ENCODE peak calls at places on chromosomes 12 and 14, in seven cellular contexts. F is SHP77, K is HT1080, Q is iPS-NIHi11, W is mesothelial cell of epicardium, E is kidney tubule cell, T is HuH-7. B is an unnamed sample.

GRCh38 chr14:100108042-100108825 is 43.0 kb downstream of the EVL start:
- DNase-seq in F (peak), K (peak), Q (peak), W (peak), E (peak), T (peak), B (peak)

GRCh38 chr14:69848156-69848555 is 31.1 kb upstream of the SMOC1 start:
- DNase-seq in F (no peak), K (no peak), Q (no peak), W (no peak), E (no peak), T (no peak), B (no peak)

GRCh38 chr12:19186722-19187661 is 57.5 kb downstream of the PLEKHA5 start:
- DNase-seq in F (peak), K (peak), Q (peak), W (no peak), E (peak), T (peak), B (peak)

GRCh38 chr12:339557-340195 is 49.4 kb downstream of the KDM5A start:
- DNase-seq in F (no peak), K (no peak), Q (no peak), W (no peak), E (no peak), T (no peak), B (no peak)

GRCh38 chr14:105067140-105067968 is 2.1 kb upstream of the GPR132 start:
- DNase-seq in F (no peak), K (peak), Q (peak), W (no peak), E (peak), T (no peak), B (no peak)

GRCh38 chr14:35355981-35356839 is 48.3 kb downstream of the NFKBIA start:
- DNase-seq in F (no peak), K (no peak), Q (no peak), W (no peak), E (peak), T (peak), B (peak)

GRCh38 chr12:121288158-121288848 is 8.2 kb downstream of the CAMKK2 start:
- DNase-seq in F (no peak), K (no peak), Q (no peak), W (no peak), E (no peak), T (no peak), B (peak)

GRCh38 chr12:11812558-11813421 is 163.3 kb downstream of the ETV6 start:
- DNase-seq in F (peak), K (peak), Q (peak), W (no peak), E (no peak), T (no peak), B (peak)

GRCh38 chr12:56230449-56231183 is 765 bp downstream of the SLC39A5 start:
- DNase-seq in F (no peak), K (no peak), Q (peak), W (no peak), E (peak), T (peak), B (no peak)

GRCh38 chr12:5201554-5202243 is 158.0 kb downstream of the KCNA5 start:
- DNase-seq in F (no peak), K (peak), Q (peak), W (peak), E (peak), T (no peak), B (peak)

GRCh38 chr12:14317362-14318146 is 47.9 kb upstream of the ATF7IP start:
- DNase-seq in F (no peak), K (no peak), Q (no peak), W (no peak), E (no peak), T (no peak), B (no peak)

GRCh38 chr12:72230589-72230988 is 41.6 kb upstream of the TRHDE start:
- DNase-seq in F (no peak), K (no peak), Q (no peak), W (no peak), E (no peak), T (no peak), B (no peak)

GRCh38 chr12:15979096-15980091 is 68.3 kb downstream of the DERA start:
- DNase-seq in F (no peak), K (peak), Q (peak), W (no peak), E (peak), T (peak), B (peak)

GRCh38 chr12:119683816-119684215 is 15.9 kb downstream of the PRKAB1 start:
- DNase-seq in F (no peak), K (no peak), Q (no peak), W (no peak), E (peak), T (peak), B (no peak)

GRCh38 chr12:116759783-116760581 is 21.9 kb downstream of the RNFT2 start:
- DNase-seq in F (peak), K (no peak), Q (peak), W (no peak), E (no peak), T (no peak), B (peak)

GRCh38 chr12:85277900-85278597 is 2.0 kb upstream of the ALX1 start:
- DNase-seq in F (no peak), K (no peak), Q (peak), W (no peak), E (no peak), T (no peak), B (peak)

GRCh38 chr14:87952307-87953094 is 40.5 kb downstream of the GALC start:
- DNase-seq in F (no peak), K (no peak), Q (no peak), W (no peak), E (no peak), T (no peak), B (no peak)

GRCh38 chr12:26108915-26109314 is 15.9 kb downstream of the BHLHE41 start:
- DNase-seq in F (no peak), K (no peak), Q (no peak), W (no peak), E (no peak), T (no peak), B (no peak)

GRCh38 chr14:38616959-38617358 is 361.1 kb upstream of the CLEC14A start:
- DNase-seq in F (no peak), K (no peak), Q (no peak), W (no peak), E (no peak), T (no peak), B (peak)

GRCh38 chr12:75977952-75978671 is 53.5 kb downstream of the PHLDA1 start:
- DNase-seq in F (peak), K (peak), Q (peak), W (no peak), E (peak), T (peak), B (peak)